ENCODE peak calls at places on chromosomes 6 and 20, in seven cellular contexts. One of them, this sample, is unnamed. For H3K4me1, the result is how much of the 10 kb centered on the place peaks cover.

GRCh38 chr6:18509871-18510643 is 122.9 kb downstream of the RNF144B start:
- DNase-seq in endothelial cell of umbilical vein: no peak
- DNase-seq in pancreas: no peak
- DNase-seq in psoas muscle: no peak
- DNase-seq in keratinocyte: no peak
- DNase-seq in ovary: no peak
- DNase-seq in fibroblast of lung: no peak
- DNase-seq in this sample: no peak

GRCh38 chr6:21123485-21124436 is 469.8 kb upstream of the SOX4 start:
- DNase-seq in psoas muscle: no peak
- DNase-seq in pancreas: no peak
- DNase-seq in fibroblast of lung: no peak
- DNase-seq in ovary: no peak
- DNase-seq in endothelial cell of umbilical vein: no peak
- DNase-seq in keratinocyte: no peak
- DNase-seq in this sample: no peak

GRCh38 chr6:39026175-39026574 is 22.4 kb upstream of the GLP1R start:
- DNase-seq in fibroblast of lung: no peak
- DNase-seq in ovary: no peak
- DNase-seq in endothelial cell of umbilical vein: no peak
- DNase-seq in pancreas: no peak
- DNase-seq in keratinocyte: no peak
- DNase-seq in psoas muscle: no peak
- DNase-seq in this sample: no peak

GRCh38 chr20:21767739-21768223 is 62.3 kb downstream of the PAX1 start:
- DNase-seq in keratinocyte: no peak
- DNase-seq in endothelial cell of umbilical vein: no peak
- DNase-seq in ovary: no peak
- DNase-seq in fibroblast of lung: no peak
- DNase-seq in psoas muscle: no peak
- DNase-seq in pancreas: no peak
- DNase-seq in this sample: peak

GRCh38 chr20:52577696-52578095 is 386.1 kb upstream of the ZFP64 start:
- DNase-seq in ovary: no peak
- DNase-seq in fibroblast of lung: no peak
- DNase-seq in pancreas: no peak
- DNase-seq in keratinocyte: no peak
- DNase-seq in endothelial cell of umbilical vein: no peak
- DNase-seq in psoas muscle: no peak
- DNase-seq in this sample: no peak

GRCh38 chr6:111653434-111653833 is 47.8 kb upstream of the TRAF3IP2 start:
- DNase-seq in fibroblast of lung: no peak
- DNase-seq in pancreas: no peak
- DNase-seq in psoas muscle: no peak
- DNase-seq in ovary: no peak
- DNase-seq in keratinocyte: no peak
- DNase-seq in endothelial cell of umbilical vein: no peak
- DNase-seq in this sample: no peak

GRCh38 chr20:10603971-10604864 is 69.6 kb downstream of the JAG1 start:
- DNase-seq in fibroblast of lung: peak
- DNase-seq in ovary: peak
- DNase-seq in psoas muscle: peak
- DNase-seq in keratinocyte: no peak
- DNase-seq in endothelial cell of umbilical vein: peak
- DNase-seq in pancreas: peak
- DNase-seq in this sample: no peak

GRCh38 chr20:62511915-62512610 is 36.3 kb upstream of the GATA5 start:
- DNase-seq in keratinocyte: no peak
- DNase-seq in psoas muscle: peak
- DNase-seq in ovary: no peak
- DNase-seq in endothelial cell of umbilical vein: no peak
- DNase-seq in fibroblast of lung: no peak
- DNase-seq in pancreas: no peak
- DNase-seq in this sample: no peak

GRCh38 chr20:43533060-43533459 is 25.6 kb downstream of the L3MBTL1 start:
- DNase-seq in psoas muscle: no peak
- DNase-seq in pancreas: no peak
- DNase-seq in endothelial cell of umbilical vein: no peak
- DNase-seq in keratinocyte: no peak
- DNase-seq in fibroblast of lung: no peak
- DNase-seq in ovary: no peak
- DNase-seq in this sample: no peak

GRCh38 chr6:108677357-108677756 is 116.6 kb downstream of the FOXO3 start:
- DNase-seq in psoas muscle: no peak
- DNase-seq in fibroblast of lung: no peak
- DNase-seq in ovary: no peak
- DNase-seq in keratinocyte: no peak
- DNase-seq in endothelial cell of umbilical vein: no peak
- DNase-seq in pancreas: no peak
- DNase-seq in this sample: no peak

GRCh38 chr6:53347250-53347920 is 1.4 kb downstream of the ELOVL5 start:
- DNase-seq in keratinocyte: no peak
- DNase-seq in ovary: no peak
- DNase-seq in pancreas: no peak
- DNase-seq in psoas muscle: no peak
- DNase-seq in fibroblast of lung: peak
- DNase-seq in endothelial cell of umbilical vein: peak
- DNase-seq in this sample: no peak

GRCh38 chr6:127298475-127298874 is 31.8 kb downstream of the RNF146 start:
- DNase-seq in keratinocyte: no peak
- DNase-seq in endothelial cell of umbilical vein: no peak
- DNase-seq in fibroblast of lung: no peak
- DNase-seq in ovary: no peak
- DNase-seq in psoas muscle: no peak
- DNase-seq in pancreas: no peak
- DNase-seq in this sample: no peak

GRCh38 chr20:444117-444516 is 18.2 kb downstream of the TBC1D20 start:
- DNase-seq in ovary: no peak
- DNase-seq in pancreas: no peak
- DNase-seq in keratinocyte: no peak
- DNase-seq in fibroblast of lung: no peak
- DNase-seq in psoas muscle: no peak
- DNase-seq in endothelial cell of umbilical vein: no peak
- DNase-seq in this sample: no peak

GRCh38 chr20:63538204-63539091 is 1.3 kb upstream of the PTK6 start:
- DNase-seq in fibroblast of lung: peak
- DNase-seq in keratinocyte: no peak
- DNase-seq in ovary: no peak
- DNase-seq in endothelial cell of umbilical vein: no peak
- DNase-seq in psoas muscle: no peak
- DNase-seq in pancreas: peak
- DNase-seq in this sample: peak

DNA sequence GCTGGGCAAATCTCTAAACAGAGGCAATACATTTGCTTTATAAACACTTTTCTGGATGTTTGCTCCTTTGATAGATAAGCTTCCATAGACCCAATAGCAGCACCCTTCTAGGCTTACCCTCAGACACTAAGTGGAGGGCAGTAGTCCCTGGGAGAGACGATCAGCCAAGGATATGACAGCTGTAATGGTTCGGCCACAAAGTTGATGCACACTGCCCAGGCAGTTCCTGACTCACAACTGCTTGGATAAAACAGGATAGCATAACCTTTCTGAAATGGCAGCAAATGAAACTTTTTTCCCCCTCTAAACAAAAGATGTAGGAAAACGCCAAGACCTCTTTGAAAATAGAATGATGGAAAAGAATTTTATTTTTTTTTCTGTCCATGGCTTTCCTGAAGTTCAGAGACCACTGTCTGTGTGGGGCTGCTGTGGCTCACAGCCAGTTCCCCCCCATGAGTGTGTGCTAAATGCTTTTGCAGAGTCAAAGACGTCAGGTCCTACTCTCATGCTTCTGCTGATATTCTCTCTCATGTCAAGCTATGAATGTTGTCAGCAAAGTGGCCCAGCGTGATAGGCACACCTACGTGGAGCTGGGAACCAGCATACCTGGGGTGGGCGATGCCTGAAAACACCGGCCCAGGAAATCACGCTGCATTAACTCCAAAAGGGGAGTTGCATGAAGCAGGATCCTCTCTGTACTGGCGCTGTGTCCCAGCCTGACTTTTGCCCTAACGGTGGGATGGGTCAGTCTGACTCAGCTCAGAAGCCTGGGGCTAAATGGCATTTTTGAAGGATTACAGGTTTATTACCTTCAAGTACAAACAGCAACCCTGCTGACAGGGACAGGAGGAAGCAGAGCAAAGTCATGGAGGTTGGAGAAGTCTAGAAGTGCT is 8.8 kb upstream of the MRPS10 start:
- DNase-seq in pancreas: no peak
- DNase-seq in fibroblast of lung: peak
- DNase-seq in keratinocyte: peak
- DNase-seq in endothelial cell of umbilical vein: no peak
- DNase-seq in ovary: no peak
- DNase-seq in psoas muscle: no peak
- DNase-seq in this sample: no peak
- H3K27ac ChIP-seq in pancreas: peak
- H3K27ac ChIP-seq in fibroblast of lung: peak
- H3K27ac ChIP-seq in keratinocyte: peak
- H3K27ac ChIP-seq in endothelial cell of umbilical vein: no peak
- H3K27ac ChIP-seq in ovary: no peak
- H3K27ac ChIP-seq in psoas muscle: no peak
- H3K27ac ChIP-seq in this sample: peak

GRCh38 chr6:151010111-151010510 is 144.6 kb downstream of the MTHFD1L start:
- DNase-seq in endothelial cell of umbilical vein: no peak
- DNase-seq in keratinocyte: no peak
- DNase-seq in ovary: no peak
- DNase-seq in pancreas: no peak
- DNase-seq in psoas muscle: no peak
- DNase-seq in fibroblast of lung: no peak
- DNase-seq in this sample: no peak
- H3K4me1 ChIP-seq in endothelial cell of umbilical vein: under half
- H3K4me1 ChIP-seq in keratinocyte: under half
- H3K4me1 ChIP-seq in ovary: under half
- H3K4me1 ChIP-seq in pancreas: under half
- H3K4me1 ChIP-seq in psoas muscle: under half
- H3K4me1 ChIP-seq in fibroblast of lung: under half
- H3K4me1 ChIP-seq in this sample: under half

GRCh38 chr20:14193885-14194284 is 143.5 kb downstream of the FLRT3 start:
- DNase-seq in pancreas: no peak
- DNase-seq in ovary: no peak
- DNase-seq in psoas muscle: no peak
- DNase-seq in endothelial cell of umbilical vein: no peak
- DNase-seq in keratinocyte: no peak
- DNase-seq in fibroblast of lung: no peak
- DNase-seq in this sample: no peak

GRCh38 chr20:14199111-14199510 is 138.3 kb downstream of the FLRT3 start:
- DNase-seq in fibroblast of lung: no peak
- DNase-seq in pancreas: no peak
- DNase-seq in psoas muscle: no peak
- DNase-seq in ovary: no peak
- DNase-seq in endothelial cell of umbilical vein: no peak
- DNase-seq in keratinocyte: no peak
- DNase-seq in this sample: no peak

GRCh38 chr20:14197097-14197496 is 140.3 kb downstream of the FLRT3 start:
- DNase-seq in psoas muscle: no peak
- DNase-seq in keratinocyte: no peak
- DNase-seq in endothelial cell of umbilical vein: no peak
- DNase-seq in ovary: no peak
- DNase-seq in pancreas: no peak
- DNase-seq in fibroblast of lung: no peak
- DNase-seq in this sample: no peak

GRCh38 chr20:14193443-14193842 is 144.0 kb downstream of the FLRT3 start:
- DNase-seq in psoas muscle: no peak
- DNase-seq in keratinocyte: no peak
- DNase-seq in ovary: no peak
- DNase-seq in fibroblast of lung: no peak
- DNase-seq in endothelial cell of umbilical vein: no peak
- DNase-seq in pancreas: no peak
- DNase-seq in this sample: no peak

GRCh38 chr20:14198416-14198815 is 139.0 kb downstream of the FLRT3 start:
- DNase-seq in keratinocyte: no peak
- DNase-seq in ovary: no peak
- DNase-seq in fibroblast of lung: no peak
- DNase-seq in psoas muscle: no peak
- DNase-seq in pancreas: no peak
- DNase-seq in endothelial cell of umbilical vein: no peak
- DNase-seq in this sample: no peak
- TF ChIP-seq CTCF in keratinocyte: no peak
- TF ChIP-seq CTCF in ovary: no peak
- TF ChIP-seq CTCF in fibroblast of lung: no peak
- TF ChIP-seq CTCF in psoas muscle: no peak
- TF ChIP-seq CTCF in pancreas: no peak
- TF ChIP-seq CTCF in endothelial cell of umbilical vein: no peak
- TF ChIP-seq CTCF in this sample: no peak

DNA sequence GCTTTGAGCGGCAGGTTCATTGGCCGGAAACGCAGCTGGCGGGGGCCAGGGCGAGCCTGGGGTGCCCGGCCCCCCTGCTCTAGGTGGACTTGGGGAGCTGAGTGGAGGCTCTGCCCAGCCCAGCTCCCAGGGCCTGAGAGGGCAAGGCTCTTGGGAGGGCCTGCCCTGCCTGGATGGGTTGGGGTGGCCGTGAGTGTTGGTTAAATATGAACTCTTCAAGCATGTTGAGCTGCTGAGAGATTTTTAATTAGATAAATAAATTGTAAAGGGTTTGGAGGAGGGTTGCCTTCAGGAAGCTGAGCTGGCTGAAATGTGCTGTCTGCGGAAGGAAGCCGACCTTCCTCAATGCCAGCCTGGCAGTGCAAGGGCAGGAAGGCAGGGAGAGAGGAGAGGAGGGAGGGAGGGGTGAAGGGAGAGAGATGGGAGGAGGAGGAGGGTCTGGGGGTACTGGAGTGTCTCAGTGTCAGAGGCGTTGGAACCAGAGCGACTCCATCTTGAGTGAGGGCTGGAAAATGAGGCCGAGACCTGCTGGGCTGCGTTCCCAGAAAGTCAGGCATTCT is 39.4 kb upstream of the PMEPA1 start:
- DNase-seq in ovary: no peak
- DNase-seq in keratinocyte: no peak
- DNase-seq in pancreas: no peak
- DNase-seq in fibroblast of lung: no peak
- DNase-seq in endothelial cell of umbilical vein: peak
- DNase-seq in psoas muscle: no peak
- DNase-seq in this sample: peak
- H3K27ac ChIP-seq in ovary: no peak
- H3K27ac ChIP-seq in keratinocyte: no peak
- H3K27ac ChIP-seq in pancreas: no peak
- H3K27ac ChIP-seq in fibroblast of lung: no peak
- H3K27ac ChIP-seq in endothelial cell of umbilical vein: peak
- H3K27ac ChIP-seq in psoas muscle: peak
- H3K27ac ChIP-seq in this sample: peak

GRCh38 chr6:139368661-139369060 is 5.8 kb downstream of the CITED2 start:
- DNase-seq in fibroblast of lung: no peak
- DNase-seq in keratinocyte: no peak
- DNase-seq in psoas muscle: no peak
- DNase-seq in pancreas: no peak
- DNase-seq in ovary: no peak
- DNase-seq in endothelial cell of umbilical vein: no peak
- DNase-seq in this sample: no peak
- H3K4me1 ChIP-seq in fibroblast of lung: under half
- H3K4me1 ChIP-seq in keratinocyte: under half
- H3K4me1 ChIP-seq in psoas muscle: under half
- H3K4me1 ChIP-seq in pancreas: under half
- H3K4me1 ChIP-seq in ovary: under half
- H3K4me1 ChIP-seq in endothelial cell of umbilical vein: under half
- H3K4me1 ChIP-seq in this sample: under half

GRCh38 chr6:43851204-43851855 is 81.3 kb downstream of the VEGFA start:
- DNase-seq in keratinocyte: no peak
- DNase-seq in endothelial cell of umbilical vein: no peak
- DNase-seq in pancreas: no peak
- DNase-seq in fibroblast of lung: peak
- DNase-seq in psoas muscle: no peak
- DNase-seq in ovary: no peak
- DNase-seq in this sample: no peak
- TF ChIP-seq CTCF in keratinocyte: no peak
- TF ChIP-seq CTCF in endothelial cell of umbilical vein: no peak
- TF ChIP-seq CTCF in pancreas: no peak
- TF ChIP-seq CTCF in fibroblast of lung: no peak
- TF ChIP-seq CTCF in psoas muscle: no peak
- TF ChIP-seq CTCF in ovary: no peak
- TF ChIP-seq CTCF in this sample: no peak